ENCODE peak calls at places on chromosome 5, in ten cellular contexts. T is RCC 7860; F is stimulated activated CD8-positive, alpha-beta memory T cell treated with anti-CD3 and anti-CD28 coated beads, Interleukin-15, amount 100 ng/mL, for 24 hours; M is effector memory CD8-positive, alpha-beta T cell; B is T-cell; C is HFF-Myc; E is right lobe of liver; P is HEK293T; Z is mesendoderm; O is NCI-H1436 treated with DMSO at 0.1 percent for 48 hours. L is an unnamed sample.

GRCh38 chr5:144191998-144192397 is 21.3 kb downstream of the KCTD16 start:
- DNase-seq in Z (peak; percentile 82), O (no peak), C (no peak), M (peak; percentile 44), E (no peak), F (no peak), T (peak; percentile 71), P (peak; percentile 25), B (peak; percentile 25), L (no peak)

GRCh38 chr5:181098642-181099452 is 32.1 kb downstream of the OR2V1 start:
- DNase-seq in T (no peak), M (no peak), Z (peak; percentile 37), P (no peak), F (no peak), B (no peak), E (no peak), C (no peak), O (no peak), L (no peak)

GRCh38 chr5:83844320-83845068 is 123.8 kb upstream of the HAPLN1 start:
- DNase-seq in F (no peak), E (no peak), B (no peak), P (no peak), M (no peak), T (peak; percentile 3), Z (peak; percentile 30), C (no peak), O (no peak), L (no peak)

GRCh38 chr5:138946241-138946623 is 71.1 kb upstream of the LRRTM2 start:
- DNase-seq in P (no peak), M (no peak), E (no peak), Z (no peak), B (no peak), C (no peak), O (no peak), F (no peak), T (no peak), L (no peak)

GRCh38 chr5:119363936-119364335 is 8.1 kb downstream of the TNFAIP8 start:
- DNase-seq in M (no peak), E (no peak), F (no peak), T (no peak), B (no peak), C (no peak), Z (no peak), O (no peak), P (no peak), L (no peak)

GRCh38 chr5:57324159-57324558 is 150.3 kb downstream of the GPBP1 start:
- DNase-seq in C (no peak), T (no peak), Z (no peak), E (no peak), O (no peak), F (no peak), B (no peak), M (no peak), P (no peak), L (no peak)

GRCh38 chr5:133469846-133470245 is 142.5 kb downstream of the FSTL4 start:
- DNase-seq in O (no peak), E (no peak), Z (no peak), F (no peak), T (no peak), P (no peak), C (no peak), M (no peak), B (no peak), L (no peak)

GRCh38 chr5:103620851-103621547 is 58.4 kb upstream of the NUDT12 start:
- DNase-seq in P (no peak), Z (no peak), O (peak; percentile 93), T (no peak), E (no peak), B (no peak), M (no peak), F (no peak), C (no peak), L (no peak)

GRCh38 chr5:61881821-61882220 is 424.2 kb upstream of the KIF2A start:
- DNase-seq in T (peak; percentile 49), M (no peak), B (no peak), P (no peak), C (no peak), E (no peak), O (no peak), F (no peak), Z (peak; percentile 53), L (no peak)

GRCh38 chr5:82004511-82004910 is 32.7 kb downstream of the ATG10 start:
- DNase-seq in O (no peak), F (no peak), P (no peak), M (no peak), B (no peak), C (no peak), Z (no peak), E (no peak), T (peak; percentile 5), L (no peak)

GRCh38 chr5:170552486-170553122 is 48.8 kb downstream of the KCNIP1 start:
- DNase-seq in P (no peak), B (no peak), O (no peak), C (peak; percentile 5), Z (peak; percentile 83), T (peak; percentile 56), F (no peak), E (peak; percentile 49), M (no peak), L (no peak)

GRCh38 chr5:61100425-61100824 is 61.8 kb downstream of the SMIM15 start:
- DNase-seq in M (no peak), E (no peak), B (no peak), F (no peak), C (no peak), P (no peak), T (no peak), O (no peak), Z (no peak), L (no peak)

GRCh38 chr5:77358566-77359205 is 133.4 kb downstream of the WDR41 start:
- DNase-seq in F (no peak), T (no peak), B (no peak), O (no peak), E (no peak), M (no peak), Z (peak; percentile 16), C (peak; percentile 21), P (no peak), L (no peak)

GRCh38 chr5:62608529-62609511 is 30.2 kb downstream of the LRRC70 start:
- DNase-seq in O (no peak), Z (no peak), C (no peak), T (no peak), E (no peak), F (no peak), M (no peak), P (no peak), B (no peak), L (no peak)

GRCh38 chr5:134551891-134552290 is 26.4 kb downstream of the JADE2 start:
- DNase-seq in T (peak; percentile 45), M (no peak), C (no peak), E (no peak), B (no peak), O (no peak), Z (no peak), F (no peak), P (no peak), L (no peak)

GRCh38 chr5:142866563-142867275 is 96.5 kb downstream of the ARHGAP26 start:
- DNase-seq in F (no peak), P (peak; percentile 66), T (peak; percentile 60), E (peak; percentile 66), B (peak; percentile 36), Z (peak; percentile 96), M (peak; percentile 36), C (peak; percentile 39), O (no peak), L (peak; percentile 14)

GRCh38 chr5:179974946-179975712 is 67.4 kb upstream of the TBC1D9B start:
- DNase-seq in Z (peak; percentile 77), B (peak; percentile 14), O (no peak), F (no peak), T (no peak), E (no peak), P (peak; percentile 56), C (no peak), M (peak; percentile 16), L (peak; percentile 9)

GRCh38 chr5:51033215-51033614 is 350.0 kb upstream of the ISL1 start:
- DNase-seq in M (no peak), C (no peak), O (no peak), P (no peak), T (no peak), F (no peak), Z (no peak), B (no peak), E (no peak), L (no peak)

GRCh38 chr5:179271821-179272325 is 73.4 kb downstream of the ADAMTS2 start:
- DNase-seq in E (peak; percentile 38), Z (no peak), F (no peak), O (no peak), M (no peak), T (no peak), C (no peak), P (no peak), B (no peak), L (no peak)

GRCh38 chr5:137890850-137891249 is 1.6 kb downstream of the PKD2L2 start:
- DNase-seq in E (no peak), C (no peak), T (no peak), B (no peak), O (no peak), F (no peak), P (no peak), M (no peak), Z (no peak), L (no peak)

GRCh38 chr5:74251106-74252032 is 389.2 kb downstream of the ENC1 start:
- DNase-seq in T (peak; percentile 86), Z (peak; percentile 88), C (peak; percentile 82), M (no peak), B (no peak), F (no peak), O (peak; percentile 3), E (no peak), P (no peak), L (no peak)

L was measured in CD4-positive, alpha-beta T cell.